ENCODE peak calls at places on chromosomes 13 and 19, in five cellular contexts. K is stimulated activated CD4-positive, alpha-beta T cell treated with anti-CD3 and anti-CD28 coated beads, Interleukin-1b, Interleukin-23, amount 100 ng/mL, for 1 hour; X is endodermal cell; G is tibial nerve; F is naive thymus-derived CD8-positive, alpha-beta T cell. C is an unnamed sample.

GRCh38 chr13:24271231-24271610 is 38.2 kb upstream of the C1QTNF9 start:
- DNase-seq in K (no peak), G (no peak), X (no peak), F (no peak), C (no peak)

GRCh38 chr19:42428676-42429075 is 1.5 kb upstream of the LIPE start:
- DNase-seq in K (no peak), F (no peak), X (no peak), G (no peak), C (no peak)

GRCh38 chr19:42573642-42574041 is 21.1 kb downstream of the CEACAM8 start:
- DNase-seq in G (no peak), X (no peak), F (no peak), K (no peak), C (no peak)

GRCh38 chr13:65456150-65456912 is 1773.8 kb downstream of the PCDH9 start:
- DNase-seq in X (no peak), F (no peak), G (no peak), K (no peak), C (no peak)

GRCh38 chr13:106602178-106602577 is 34.2 kb upstream of the ARGLU1 start:
- DNase-seq in F (no peak), G (no peak), K (no peak), X (no peak), C (no peak)

GRCh38 chr19:47274891-47275865 is 493 bp downstream of the INAFM1 start:
- DNase-seq in G (no peak), X (peak), K (no peak), F (no peak), C (no peak)

GRCh38 chr13:52070929-52071523 is 46.5 kb downstream of the UTP14C start:
- DNase-seq in G (no peak), K (no peak), X (no peak), F (no peak), C (no peak)

GRCh38 chr19:40305403-40305802 is 20.3 kb upstream of the AKT2 start:
- DNase-seq in X (peak), K (peak), G (no peak), F (peak), C (peak)

GRCh38 chr19:18496167-18496979 is 25.5 kb downstream of the ELL start:
- DNase-seq in G (no peak), X (no peak), F (no peak), K (peak), C (peak)

GRCh38 chr13:74062933-74063332 is 71.3 kb downstream of the KLF12 start:
- DNase-seq in K (no peak), G (no peak), F (no peak), X (no peak), C (peak)

GRCh38 chr19:1465191-1466016 is 13.6 kb downstream of the C19orf25 start:
- DNase-seq in G (no peak), K (no peak), X (peak), F (peak), C (no peak)

GRCh38 chr13:105050696-105051095 is 1484.8 kb downstream of the EFNB2 start:
- DNase-seq in G (no peak), F (no peak), K (no peak), X (no peak), C (no peak)

GRCh38 chr13:102405499-102406079 is 3.7 kb upstream of the FGF14 start:
- DNase-seq in X (peak), G (no peak), F (no peak), K (no peak), C (no peak)